ENCODE peak calls at places on chromosomes 12 and 14, in six cellular contexts. One of them, this sample, is unnamed. For H3K4me1, the result is how much of the 10 kb centered on the place peaks cover.

GRCh38 chr14:101817511-101818001 is 56.0 kb downstream of the PPP2R5C start:
- DNase-seq in tibial artery: no peak
- DNase-seq in astrocyte: no peak
- DNase-seq in mammary epithelial cell: no peak
- DNase-seq in left lung: no peak
- DNase-seq in left ventricle myocardium inferior: no peak
- DNase-seq in this sample: no peak

GRCh38 chr12:115868624-115869023 is 408.9 kb downstream of the MED13L start:
- DNase-seq in tibial artery: no peak
- DNase-seq in left ventricle myocardium inferior: no peak
- DNase-seq in left lung: no peak
- DNase-seq in astrocyte: no peak
- DNase-seq in mammary epithelial cell: no peak
- DNase-seq in this sample: no peak

GRCh38 chr12:80412343-80412953 is 31.6 kb upstream of the PTPRQ start:
- DNase-seq in left lung: no peak
- DNase-seq in tibial artery: no peak
- DNase-seq in left ventricle myocardium inferior: no peak
- DNase-seq in mammary epithelial cell: peak
- DNase-seq in astrocyte: peak
- DNase-seq in this sample: no peak

GRCh38 chr14:55255979-55256378 is 15.2 kb upstream of the FBXO34 start:
- DNase-seq in tibial artery: no peak
- DNase-seq in astrocyte: no peak
- DNase-seq in left ventricle myocardium inferior: no peak
- DNase-seq in left lung: no peak
- DNase-seq in mammary epithelial cell: no peak
- DNase-seq in this sample: no peak

GRCh38 chr12:31234955-31235867 is 90.7 kb downstream of the SINHCAF start:
- DNase-seq in left lung: no peak
- DNase-seq in left ventricle myocardium inferior: no peak
- DNase-seq in mammary epithelial cell: peak
- DNase-seq in astrocyte: peak
- DNase-seq in tibial artery: no peak
- DNase-seq in this sample: peak

GRCh38 chr12:53751336-53752191 is at the start of gene CISTR:
- DNase-seq in mammary epithelial cell: no peak
- DNase-seq in astrocyte: no peak
- DNase-seq in tibial artery: peak
- DNase-seq in left lung: peak
- DNase-seq in left ventricle myocardium inferior: no peak
- DNase-seq in this sample: peak

GRCh38 chr14:91805659-91806058 is 61.7 kb downstream of the TC2N start:
- DNase-seq in tibial artery: no peak
- DNase-seq in left lung: no peak
- DNase-seq in left ventricle myocardium inferior: no peak
- DNase-seq in mammary epithelial cell: no peak
- DNase-seq in astrocyte: no peak
- DNase-seq in this sample: no peak

GRCh38 chr14:104367811-104368750 is 211.5 kb upstream of the C14orf180 start:
- DNase-seq in mammary epithelial cell: no peak
- DNase-seq in astrocyte: no peak
- DNase-seq in left ventricle myocardium inferior: no peak
- DNase-seq in left lung: peak
- DNase-seq in tibial artery: no peak
- DNase-seq in this sample: no peak

GRCh38 chr12:27163048-27163715 is 80.8 kb upstream of the C12orf71 start:
- DNase-seq in left ventricle myocardium inferior: no peak
- DNase-seq in mammary epithelial cell: peak
- DNase-seq in astrocyte: peak
- DNase-seq in left lung: no peak
- DNase-seq in tibial artery: no peak
- DNase-seq in this sample: no peak

GRCh38 chr12:49091836-49092085 is 2.8 kb downstream of the DHH start:
- DNase-seq in tibial artery: no peak
- DNase-seq in astrocyte: no peak
- DNase-seq in mammary epithelial cell: no peak
- DNase-seq in left lung: no peak
- DNase-seq in left ventricle myocardium inferior: no peak
- DNase-seq in this sample: no peak

GRCh38 chr12:49092816-49093406 is 1.7 kb downstream of the DHH start:
- DNase-seq in left ventricle myocardium inferior: no peak
- DNase-seq in mammary epithelial cell: no peak
- DNase-seq in astrocyte: no peak
- DNase-seq in tibial artery: no peak
- DNase-seq in left lung: no peak
- DNase-seq in this sample: no peak

GRCh38 chr12:49091056-49091835 is 3.4 kb downstream of the DHH start:
- DNase-seq in left ventricle myocardium inferior: no peak
- DNase-seq in tibial artery: no peak
- DNase-seq in left lung: no peak
- DNase-seq in mammary epithelial cell: no peak
- DNase-seq in astrocyte: no peak
- DNase-seq in this sample: no peak

GRCh38 chr12:49093746-49094103 is 876 bp downstream of the DHH start:
- DNase-seq in left ventricle myocardium inferior: peak
- DNase-seq in tibial artery: no peak
- DNase-seq in left lung: no peak
- DNase-seq in mammary epithelial cell: no peak
- DNase-seq in astrocyte: no peak
- DNase-seq in this sample: no peak

DNA sequence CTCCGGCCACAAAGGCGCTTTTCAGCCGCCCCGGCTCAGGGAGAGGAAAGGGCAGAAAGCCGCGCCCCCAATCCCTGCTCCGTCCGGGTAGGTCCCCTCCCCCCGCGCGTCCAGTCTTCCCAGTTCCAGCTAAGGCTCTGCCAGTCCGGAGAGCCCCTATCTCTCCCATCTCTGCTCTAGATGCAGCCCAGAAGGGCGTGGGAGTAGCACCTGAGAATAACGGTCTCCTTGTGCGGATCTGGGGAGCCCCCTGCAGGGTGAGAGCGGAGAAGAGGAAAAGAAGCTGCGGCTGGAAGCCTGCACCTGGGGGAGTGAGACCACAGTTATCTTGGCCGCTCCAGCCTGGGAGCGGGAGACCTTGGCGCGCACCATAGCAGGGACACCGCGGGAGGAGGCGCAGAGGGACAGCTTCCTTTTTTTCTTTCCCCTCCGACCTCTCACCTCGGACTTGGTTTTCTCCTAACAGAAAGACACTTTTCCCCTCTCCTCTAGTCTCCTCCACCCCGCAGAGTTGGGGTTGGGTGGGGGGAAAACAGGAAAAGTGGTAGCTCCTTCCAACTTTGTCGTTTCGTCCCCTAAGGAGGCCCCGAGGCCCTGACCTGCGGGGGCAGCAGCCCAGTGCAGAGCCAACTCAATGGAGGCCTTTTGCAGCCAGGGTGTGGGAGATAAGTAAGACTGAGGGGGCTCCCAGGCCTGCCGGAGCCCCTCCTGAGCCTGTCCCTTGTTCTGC is 2.4 kb downstream of the DHH start:
- DNase-seq in left ventricle myocardium inferior: peak
- DNase-seq in tibial artery: no peak
- DNase-seq in left lung: peak
- DNase-seq in mammary epithelial cell: peak
- DNase-seq in astrocyte: no peak
- DNase-seq in this sample: peak
- TF ChIP-seq CTCF in left ventricle myocardium inferior: peak
- TF ChIP-seq CTCF in tibial artery: no peak
- TF ChIP-seq CTCF in left lung: no peak
- TF ChIP-seq CTCF in mammary epithelial cell: peak
- TF ChIP-seq CTCF in astrocyte: peak
- TF ChIP-seq CTCF in this sample: peak

GRCh38 chr12:65466906-65467305 is 188.4 kb downstream of the MSRB3 start:
- DNase-seq in astrocyte: no peak
- DNase-seq in tibial artery: no peak
- DNase-seq in left ventricle myocardium inferior: no peak
- DNase-seq in mammary epithelial cell: no peak
- DNase-seq in left lung: no peak
- DNase-seq in this sample: no peak
- H3K27ac ChIP-seq in astrocyte: no peak
- H3K27ac ChIP-seq in tibial artery: no peak
- H3K27ac ChIP-seq in left ventricle myocardium inferior: no peak
- H3K27ac ChIP-seq in mammary epithelial cell: no peak
- H3K27ac ChIP-seq in left lung: no peak
- H3K27ac ChIP-seq in this sample: no peak

DNA sequence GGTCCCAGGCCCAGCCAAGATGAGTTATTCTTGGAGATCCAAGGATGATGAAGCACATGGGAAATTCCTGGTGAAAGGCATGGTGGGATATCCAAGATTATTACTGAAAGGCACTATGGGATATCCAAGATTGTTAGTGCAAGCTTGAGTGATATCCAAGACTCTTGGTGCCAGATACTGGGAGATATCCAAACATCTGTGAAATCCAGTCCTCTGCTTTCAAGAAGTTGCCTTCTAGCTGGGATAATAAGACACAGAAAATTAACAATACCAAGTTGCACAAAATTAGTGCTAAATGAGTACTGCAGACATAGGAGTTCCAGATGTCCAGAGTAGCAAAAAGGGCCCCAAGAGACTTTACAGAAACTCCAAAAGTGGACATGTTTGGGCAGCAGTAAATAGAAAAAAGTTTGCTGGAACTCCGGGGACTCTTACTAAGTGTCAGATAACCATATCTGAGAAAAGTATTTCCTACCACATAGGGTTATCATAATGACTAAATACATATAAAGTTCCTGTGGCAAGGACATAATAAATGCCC is 34.6 kb downstream of the PHLDA1 start:
- DNase-seq in tibial artery: no peak
- DNase-seq in mammary epithelial cell: peak
- DNase-seq in left ventricle myocardium inferior: no peak
- DNase-seq in astrocyte: peak
- DNase-seq in left lung: no peak
- DNase-seq in this sample: no peak
- H3K4me1 ChIP-seq in tibial artery: under half
- H3K4me1 ChIP-seq in mammary epithelial cell: half or more
- H3K4me1 ChIP-seq in left ventricle myocardium inferior: under half
- H3K4me1 ChIP-seq in astrocyte: under half
- H3K4me1 ChIP-seq in left lung: under half
- H3K4me1 ChIP-seq in this sample: under half

GRCh38 chr12:47743311-47743860 is 15.3 kb downstream of the RAPGEF3 start:
- DNase-seq in tibial artery: no peak
- DNase-seq in left ventricle myocardium inferior: no peak
- DNase-seq in left lung: no peak
- DNase-seq in mammary epithelial cell: no peak
- DNase-seq in astrocyte: no peak
- DNase-seq in this sample: no peak

GRCh38 chr12:47740536-47741339 is 15.4 kb upstream of the ENDOU start:
- DNase-seq in left ventricle myocardium inferior: no peak
- DNase-seq in astrocyte: no peak
- DNase-seq in mammary epithelial cell: no peak
- DNase-seq in left lung: no peak
- DNase-seq in tibial artery: no peak
- DNase-seq in this sample: no peak

GRCh38 chr12:47744005-47744651 is 14.6 kb downstream of the RAPGEF3 start:
- DNase-seq in tibial artery: no peak
- DNase-seq in mammary epithelial cell: peak
- DNase-seq in left ventricle myocardium inferior: no peak
- DNase-seq in left lung: peak
- DNase-seq in astrocyte: no peak
- DNase-seq in this sample: no peak

GRCh38 chr12:47741340-47741703 is 16.0 kb upstream of the ENDOU start:
- DNase-seq in astrocyte: no peak
- DNase-seq in left lung: no peak
- DNase-seq in tibial artery: peak
- DNase-seq in mammary epithelial cell: peak
- DNase-seq in left ventricle myocardium inferior: peak
- DNase-seq in this sample: peak

DNA sequence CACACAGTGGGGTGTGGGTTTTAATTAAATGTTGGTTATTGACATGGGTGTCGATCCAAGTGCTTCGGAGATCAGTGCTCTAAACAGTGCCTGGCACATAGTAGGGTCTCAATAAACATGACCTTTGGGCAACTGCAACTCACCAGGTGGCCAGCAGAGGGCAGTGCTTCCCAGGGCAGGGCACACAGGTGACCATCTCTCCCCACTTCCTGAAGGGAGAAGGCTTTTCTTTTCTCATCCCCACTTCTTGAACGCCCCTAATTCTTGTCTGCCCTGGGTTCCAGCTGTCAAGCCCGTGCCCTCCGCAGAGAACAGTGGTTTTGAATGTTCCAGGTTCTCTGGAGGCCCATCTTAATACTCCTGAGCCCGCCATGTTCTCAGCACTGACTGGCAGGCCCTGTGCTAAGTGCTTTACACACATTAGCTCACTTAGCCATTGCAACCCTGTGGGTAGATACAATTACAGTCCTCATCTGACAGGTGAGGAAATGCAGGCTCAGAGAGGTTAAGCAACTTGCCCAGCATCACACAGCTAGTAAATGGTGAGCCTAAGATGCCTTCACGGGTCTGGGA is 16.3 kb downstream of the RAPGEF3 start:
- DNase-seq in left lung: peak
- DNase-seq in left ventricle myocardium inferior: peak
- DNase-seq in mammary epithelial cell: no peak
- DNase-seq in tibial artery: no peak
- DNase-seq in astrocyte: no peak
- DNase-seq in this sample: peak
- TF ChIP-seq CTCF in left lung: peak
- TF ChIP-seq CTCF in left ventricle myocardium inferior: peak
- TF ChIP-seq CTCF in mammary epithelial cell: peak
- TF ChIP-seq CTCF in tibial artery: peak
- TF ChIP-seq CTCF in astrocyte: peak
- TF ChIP-seq CTCF in this sample: peak

GRCh38 chr14:51848120-51848519 is 12.3 kb upstream of the GNG2 start:
- DNase-seq in astrocyte: no peak
- DNase-seq in left lung: no peak
- DNase-seq in left ventricle myocardium inferior: no peak
- DNase-seq in mammary epithelial cell: peak
- DNase-seq in tibial artery: no peak
- DNase-seq in this sample: no peak
- H3K27ac ChIP-seq in astrocyte: no peak
- H3K27ac ChIP-seq in left lung: peak
- H3K27ac ChIP-seq in left ventricle myocardium inferior: peak
- H3K27ac ChIP-seq in mammary epithelial cell: peak
- H3K27ac ChIP-seq in tibial artery: no peak
- H3K27ac ChIP-seq in this sample: no peak

DNA sequence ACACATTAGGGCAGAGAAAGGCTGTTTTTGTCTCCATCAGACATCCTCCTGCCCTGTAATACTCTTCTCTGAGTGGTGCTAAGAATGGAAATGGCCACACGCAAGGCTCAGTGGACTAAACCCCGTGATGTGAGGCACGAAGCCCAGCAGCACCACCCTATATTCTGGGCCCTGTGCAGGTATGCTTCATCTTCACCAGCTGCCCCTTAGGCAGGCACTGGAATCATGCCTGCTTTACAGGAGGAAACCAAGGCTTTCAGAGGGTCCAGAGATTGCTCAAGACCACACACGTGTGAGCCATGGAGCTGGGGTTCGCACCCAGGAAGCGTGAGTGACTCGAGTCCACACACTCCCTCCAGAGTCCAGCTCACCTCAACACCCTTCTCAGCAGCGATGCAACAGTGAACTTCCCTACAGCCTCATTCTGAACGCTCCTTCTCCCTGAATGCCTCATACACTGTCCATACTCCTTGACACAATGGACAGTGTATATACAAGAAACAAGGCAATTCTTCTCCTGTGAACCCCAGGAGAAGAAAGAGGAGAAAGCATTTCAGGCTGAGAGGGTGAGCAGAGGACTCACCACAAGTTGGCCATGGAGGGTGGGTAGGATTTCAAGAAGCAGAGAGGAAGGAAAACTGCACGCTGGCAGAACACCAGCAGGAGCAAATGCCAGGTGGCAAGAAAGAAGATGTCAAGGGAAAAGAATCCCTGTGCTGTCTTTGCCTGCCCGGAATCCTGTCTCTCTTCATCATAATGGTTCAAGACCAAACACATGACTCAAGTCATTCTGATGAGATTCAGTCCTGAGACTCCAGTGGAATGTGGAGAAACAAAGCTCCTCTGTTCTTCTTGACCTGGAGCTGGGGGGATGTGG is 39.1 kb downstream of the NT5DC3 start:
- DNase-seq in left ventricle myocardium inferior: no peak
- DNase-seq in left lung: no peak
- DNase-seq in tibial artery: no peak
- DNase-seq in astrocyte: peak
- DNase-seq in mammary epithelial cell: peak
- DNase-seq in this sample: peak
- H3K4me1 ChIP-seq in left ventricle myocardium inferior: under half
- H3K4me1 ChIP-seq in left lung: half or more
- H3K4me1 ChIP-seq in tibial artery: half or more
- H3K4me1 ChIP-seq in astrocyte: half or more
- H3K4me1 ChIP-seq in mammary epithelial cell: half or more
- H3K4me1 ChIP-seq in this sample: under half